ENCODE peak calls at places on chromosomes 13 and 19, in ten cellular contexts. B is NCI-H2171 treated with DMSO at 0.1 percent for 48 hours; A is activated CD4-positive, CD25-positive, alpha-beta regulatory T cell treated with anti-CD3 and anti-CD28 coated beads, Interleukin-2, amount 50 U/mL, for 16 hours; W is cardiac fibroblast; I is adrenal gland; O is HuH-7.5; G is T-helper 1 cell; C is iris pigment epithelial cell; P is activated CD4-positive, alpha-beta T cell treated with anti-CD3 and anti-CD28 coated beads, Interleukin-2, amount 50 U/mL, for 24 hours; M is non-pigmented ciliary epithelial cell. Z is an unnamed sample.
A peak's percentile ranks its signal among the peaks of the same experiment; 100 is the strongest.

GRCh38 chr13:36766295-36766694 is 52.7 kb upstream of the RFXAP start:
- DNase-seq in B (no peak), A (no peak), W (peak; percentile 46), I (no peak), O (no peak), G (no peak), C (peak; percentile 89), P (no peak), M (peak; percentile 55), Z (no peak)

GRCh38 chr19:13734751-13735150 is 29.6 kb upstream of the MRI1 start:
- DNase-seq in B (no peak), A (no peak), W (no peak), I (no peak), O (no peak), G (no peak), C (no peak), P (no peak), M (no peak), Z (no peak)

GRCh38 chr19:16062789-16063188 is 13.5 kb upstream of the TPM4 start:
- DNase-seq in B (peak; percentile 45), A (peak; percentile 51), W (no peak), I (no peak), O (peak; percentile 78), G (no peak), C (no peak), P (peak; percentile 55), M (no peak), Z (peak; percentile 15)

GRCh38 chr13:79548886-79549285 is 67.9 kb downstream of the NDFIP2 start:
- DNase-seq in B (no peak), A (no peak), W (peak; percentile 35), I (no peak), O (no peak), G (no peak), C (peak; percentile 21), P (no peak), M (no peak), Z (no peak)

GRCh38 chr13:20609145-20609544 is 42.2 kb downstream of the IFT88 start:
- DNase-seq in B (no peak), A (no peak), W (peak; percentile 65), I (no peak), O (no peak), G (no peak), C (peak; percentile 96), P (no peak), M (peak; percentile 55), Z (no peak)

GRCh38 chr19:18234194-18234593 is 8.0 kb upstream of the PDE4C start:
- DNase-seq in B (no peak), A (no peak), W (no peak), I (no peak), O (no peak), G (no peak), C (no peak), P (no peak), M (no peak), Z (no peak)

GRCh38 chr13:42990147-42990990 is 1.7 kb downstream of the EPSTI1 start:
- DNase-seq in B (peak; percentile 78), A (no peak), W (peak; percentile 41), I (no peak), O (no peak), G (no peak), C (peak; percentile 76), P (no peak), M (no peak), Z (no peak)

GRCh38 chr13:44819245-44819644 is 170.0 kb downstream of the NUFIP1 start:
- DNase-seq in B (no peak), A (no peak), W (peak; percentile 71), I (no peak), O (no peak), G (no peak), C (peak; percentile 96), P (peak; percentile 36), M (peak; percentile 75), Z (no peak)

GRCh38 chr13:49865174-49865573 is 71.0 kb downstream of the SPRYD7 start:
- DNase-seq in B (no peak), A (no peak), W (no peak), I (no peak), O (no peak), G (no peak), C (no peak), P (no peak), M (no peak), Z (no peak)

GRCh38 chr19:49335071-49335783 is at the start of gene CD37:
- DNase-seq in B (no peak), A (peak; percentile 15), W (no peak), I (peak; percentile 14), O (no peak), G (no peak), C (no peak), P (peak; percentile 33), M (no peak), Z (no peak)

GRCh38 chr13:75841905-75842304 is 205.8 kb downstream of the LMO7 start:
- DNase-seq in B (no peak), A (no peak), W (no peak), I (no peak), O (no peak), G (no peak), C (no peak), P (no peak), M (no peak), Z (no peak)

GRCh38 chr13:28568286-28568685 is 73.4 kb upstream of the FLT1 start:
- DNase-seq in B (no peak), A (no peak), W (peak; percentile 58), I (peak; percentile 30), O (no peak), G (no peak), C (peak; percentile 26), P (no peak), M (no peak), Z (peak; percentile 43)

GRCh38 chr13:42474954-42475353 is 99.0 kb upstream of the TNFSF11 start:
- DNase-seq in B (no peak), A (no peak), W (peak; percentile 53), I (no peak), O (no peak), G (no peak), C (peak; percentile 92), P (peak; percentile 16), M (peak; percentile 88), Z (no peak)

GRCh38 chr19:50377051-50377441 is 789 bp downstream of the NR1H2 start:
- DNase-seq in B (peak; percentile 83), A (no peak), W (no peak), I (no peak), O (no peak), G (peak; percentile 31), C (no peak), P (no peak), M (no peak), Z (no peak)

GRCh38 chr19:39112338-39112890 is 13.2 kb upstream of the PAK4 start:
- DNase-seq in B (no peak), A (no peak), W (no peak), I (peak; percentile 88), O (no peak), G (no peak), C (no peak), P (no peak), M (no peak), Z (no peak)

GRCh38 chr19:32945260-32945659 is 26.5 kb downstream of the CEP89 start:
- DNase-seq in B (no peak), A (no peak), W (no peak), I (no peak), O (no peak), G (no peak), C (no peak), P (no peak), M (no peak), Z (peak; percentile 68)

GRCh38 chr19:8494158-8494557 is 8.3 kb downstream of the PRAM1 start:
- DNase-seq in B (peak; percentile 62), A (no peak), W (peak; percentile 20), I (no peak), O (no peak), G (no peak), C (no peak), P (no peak), M (no peak), Z (no peak)

GRCh38 chr19:8209965-8210659 is 942 bp downstream of the CERS4 start:
- DNase-seq in B (peak; percentile 37), A (no peak), W (no peak), I (no peak), O (no peak), G (no peak), C (no peak), P (no peak), M (no peak), Z (no peak)

GRCh38 chr19:17184381-17184841 is 30.7 kb upstream of the USE1 start:
- DNase-seq in B (no peak), A (no peak), W (no peak), I (no peak), O (no peak), G (no peak), C (no peak), P (peak; percentile 27), M (no peak), Z (no peak)

GRCh38 chr19:31350033-31350692 is 927 bp upstream of the TSHZ3 start:
- DNase-seq in B (no peak), A (no peak), W (peak; percentile 52), I (peak; percentile 41), O (peak; percentile 55), G (no peak), C (no peak), P (no peak), M (no peak), Z (no peak)

GRCh38 chr13:59340581-59340980 is 823.1 kb downstream of the DIAPH3 start:
- DNase-seq in B (no peak), A (no peak), W (no peak), I (no peak), O (no peak), G (no peak), C (no peak), P (no peak), M (no peak), Z (no peak)